ENCODE peak calls at places on chromosomes 3 and 15, in ten cellular contexts. V is mesothelial cell of epicardium; D is GM20000; T is posterior vena cava; G is iPS DF 6.9; E is choroid plexus epithelial cell; H is sciatic nerve; U is CD8-positive, alpha-beta T cell; L is stimulated activated CD4-positive, alpha-beta T cell treated with anti-CD3 and anti-CD28 coated beads, Interleukin-1b, Interleukin-23, amount 100 ng/mL, for 1 hour; Q is EL. N is an unnamed sample.

GRCh38 chr3:17686613-17687012 is 55.8 kb downstream of the TBC1D5 start:
- DNase-seq in V (no peak), D (no peak), T (no peak), G (no peak), E (peak), H (no peak), U (no peak), L (no peak), Q (peak), N (no peak)

GRCh38 chr3:60431599-60431958 is 819.7 kb downstream of the FHIT start:
- DNase-seq in V (no peak), D (no peak), T (no peak), G (peak), E (peak), H (no peak), U (no peak), L (no peak), Q (no peak), N (no peak)

GRCh38 chr15:94075349-94075748 is 156.0 kb upstream of the MCTP2 start:
- DNase-seq in V (no peak), D (no peak), T (peak), G (no peak), E (no peak), H (peak), U (no peak), L (no peak), Q (no peak), N (no peak)

GRCh38 chr3:149221783-149222517 is at the start of gene CP:
- DNase-seq in V (no peak), D (no peak), T (no peak), G (no peak), E (no peak), H (no peak), U (no peak), L (no peak), Q (no peak), N (no peak)

GRCh38 chr15:38708672-38709188 is 144.1 kb upstream of the RASGRP1 start:
- DNase-seq in V (no peak), D (no peak), T (no peak), G (no peak), E (no peak), H (no peak), U (no peak), L (no peak), Q (peak), N (no peak)

GRCh38 chr3:28792604-28793003 is 444.0 kb upstream of the AZI2 start:
- DNase-seq in V (no peak), D (no peak), T (no peak), G (no peak), E (no peak), H (no peak), U (no peak), L (no peak), Q (no peak), N (no peak)

GRCh38 chr3:11204697-11205397 is 50.6 kb downstream of the HRH1 start:
- DNase-seq in V (no peak), D (no peak), T (peak), G (no peak), E (peak), H (peak), U (no peak), L (no peak), Q (no peak), N (no peak)

GRCh38 chr3:121942116-121942786 is 48.0 kb downstream of the SLC15A2 start:
- DNase-seq in V (no peak), D (no peak), T (no peak), G (no peak), E (peak), H (no peak), U (no peak), L (no peak), Q (peak), N (peak)

GRCh38 chr15:79004336-79004735 is 59.5 kb upstream of the CTSH start:
- DNase-seq in V (no peak), D (peak), T (no peak), G (peak), E (peak), H (no peak), U (no peak), L (no peak), Q (peak), N (peak)

GRCh38 chr3:10927551-10927950 is 65.0 kb upstream of the SLC6A1 start:
- DNase-seq in V (no peak), D (no peak), T (no peak), G (no peak), E (no peak), H (no peak), U (no peak), L (no peak), Q (no peak), N (no peak)

GRCh38 chr3:169479314-169479939 is 184.1 kb downstream of the MECOM start:
- DNase-seq in V (no peak), D (no peak), T (no peak), G (no peak), E (no peak), H (no peak), U (no peak), L (no peak), Q (peak), N (no peak)

GRCh38 chr3:58670506-58671125 is 4.0 kb upstream of the FAM3D start:
- DNase-seq in V (no peak), D (no peak), T (no peak), G (no peak), E (no peak), H (no peak), U (peak), L (no peak), Q (no peak), N (no peak)

GRCh38 chr3:123286308-123287023 is 84.7 kb downstream of the SEC22A start:
- DNase-seq in V (peak), D (peak), T (no peak), G (peak), E (peak), H (no peak), U (peak), L (no peak), Q (peak), N (peak)